ENCODE peak calls at places on chromosome 14, in nine cellular contexts. U is neural progenitor cell; H is ovary; V is MM.1S; L is fibroblast of mammary gland; M is OCI-LY7; O is uterus; E is CD4-positive, alpha-beta T cell; Z is fibroblast of the aortic adventitia. K is an unnamed sample.
A peak's percentile ranks its signal among the peaks of the same experiment; 100 is the strongest.

GRCh38 chr14:100668352-100668751 is 58.3 kb upstream of the DLK1 start:
- DNase-seq in Z (no peak), L (no peak), O (no peak), V (no peak), H (no peak), M (no peak), E (no peak), U (no peak), K (no peak)

GRCh38 chr14:54410215-54410614 is 13.4 kb downstream of the CDKN3 start:
- DNase-seq in Z (no peak), U (no peak), O (no peak), H (no peak), M (no peak), L (no peak), V (no peak), E (no peak), K (no peak)

GRCh38 chr14:67285876-67286452 is 44.7 kb downstream of the PALS1 start:
- DNase-seq in U (peak; percentile 63), H (no peak), L (peak; percentile 61), Z (peak; percentile 78), E (no peak), M (peak; percentile 54), V (peak; percentile 13), O (no peak), K (no peak)

GRCh38 chr14:103141117-103141796 is 18.0 kb downstream of the TNFAIP2 start:
- DNase-seq in V (peak; percentile 45), U (peak; percentile 73), O (no peak), L (peak; percentile 55), Z (peak; percentile 58), E (no peak), H (no peak), M (peak; percentile 91), K (peak; percentile 69)

GRCh38 chr14:101187017-101187815 is 283.7 kb upstream of the RTL1 start:
- DNase-seq in V (no peak), Z (no peak), U (peak; percentile 36), M (no peak), L (no peak), O (no peak), H (no peak), E (no peak), K (no peak)

GRCh38 chr14:103296007-103296406 is 38.0 kb upstream of the EIF5 start:
- DNase-seq in M (no peak), V (no peak), L (peak; percentile 62), E (no peak), Z (peak; percentile 34), O (no peak), U (no peak), H (no peak), K (no peak)

GRCh38 chr14:105845725-105846309 is 319.4 kb downstream of the TMEM121 start:
- DNase-seq in M (peak; percentile 2), O (no peak), L (no peak), V (no peak), U (no peak), Z (no peak), E (no peak), H (no peak), K (no peak)

GRCh38 chr14:73234586-73235394 is 2.5 kb upstream of the PAPLN start:
- DNase-seq in E (no peak), L (no peak), V (no peak), H (peak; percentile 37), M (no peak), O (no peak), U (peak; percentile 30), Z (no peak), K (no peak)

GRCh38 chr14:91284791-91285548 is 40.5 kb upstream of the GPR68 start:
- DNase-seq in V (no peak), Z (no peak), L (no peak), H (no peak), O (no peak), U (no peak), M (peak; percentile 85), E (no peak), K (no peak)

GRCh38 chr14:70754989-70755388 is 54.3 kb downstream of the MAP3K9 start:
- DNase-seq in L (no peak), O (no peak), M (no peak), H (no peak), U (no peak), V (no peak), Z (peak; percentile 10), E (no peak), K (no peak)

GRCh38 chr14:101060171-101060601 is 156.7 kb upstream of the RTL1 start:
- DNase-seq in E (no peak), O (no peak), Z (no peak), V (no peak), H (no peak), U (no peak), M (no peak), L (no peak), K (no peak)

GRCh38 chr14:57979376-57980048 is 113.6 kb upstream of the SLC35F4 start:
- DNase-seq in U (no peak), O (no peak), H (no peak), E (no peak), Z (no peak), L (no peak), M (no peak), V (no peak), K (no peak)

GRCh38 chr14:51293149-51293925 is 53.3 kb downstream of the TMX1 start:
- DNase-seq in L (peak; percentile 36), O (peak; percentile 54), V (no peak), E (no peak), U (no peak), M (no peak), Z (peak; percentile 93), H (no peak), K (no peak)

GRCh38 chr14:75454963-75455546 is 27.2 kb downstream of the JDP2 start:
- DNase-seq in O (peak; percentile 68), M (no peak), U (no peak), H (peak; percentile 66), E (no peak), L (peak; percentile 79), Z (peak; percentile 81), V (no peak), K (no peak)

GRCh38 chr14:73759183-73759713 is 45.1 kb upstream of the PNMA1 start:
- DNase-seq in V (peak; percentile 41), U (peak; percentile 68), Z (peak; percentile 57), H (peak; percentile 81), M (peak; percentile 66), L (peak; percentile 45), O (peak; percentile 81), E (peak; percentile 39), K (peak; percentile 48)

GRCh38 chr14:97459180-97459579 is 662.0 kb downstream of the VRK1 start:
- DNase-seq in H (no peak), U (no peak), L (no peak), V (no peak), O (no peak), Z (no peak), E (peak; percentile 7), M (no peak), K (no peak)

GRCh38 chr14:52071675-52072074 is 2.8 kb upstream of the NID2 start:
- DNase-seq in H (no peak), Z (peak; percentile 31), M (no peak), L (peak; percentile 61), U (peak; percentile 43), E (no peak), O (no peak), V (no peak), K (no peak)

GRCh38 chr14:83071888-83072501 is 1538.3 kb upstream of the SEL1L start:
- DNase-seq in V (peak; percentile 51), O (no peak), L (peak; percentile 25), E (no peak), M (peak; percentile 39), Z (no peak), U (peak; percentile 45), H (no peak), K (peak; percentile 22)
- TF ChIP-seq CTCF in V (peak; percentile 49), O (no peak), L (peak; percentile 34), E (no peak), M (peak; percentile 71), Z (no peak), U (peak; percentile 67), H (no peak), K (peak; percentile 63)

GRCh38 chr14:99519931-99520421 is 38.8 kb downstream of the CCNK start:
- DNase-seq in M (no peak), O (peak; percentile 13), Z (no peak), U (no peak), E (no peak), H (peak; percentile 28), L (no peak), V (no peak), K (no peak)

GRCh38 chr14:99521176-99522024 is 40.2 kb downstream of the CCNK start:
- DNase-seq in M (no peak), E (no peak), L (no peak), H (peak; percentile 33), V (no peak), U (no peak), Z (no peak), O (no peak), K (no peak)

GRCh38 chr14:99522025-99522401 is 40.8 kb downstream of the CCNK start:
- DNase-seq in E (no peak), H (peak; percentile 29), O (no peak), U (no peak), L (no peak), Z (no peak), V (no peak), M (no peak), K (no peak)

GRCh38 chr14:99519347-99519881 is 38.2 kb downstream of the CCNK start:
- DNase-seq in E (no peak), O (peak; percentile 13), H (no peak), L (no peak), Z (no peak), V (no peak), U (no peak), M (no peak), K (no peak)

GRCh38 chr14:99520571-99521081 is 39.4 kb downstream of the CCNK start:
- DNase-seq in L (no peak), U (no peak), H (peak; percentile 26), M (no peak), E (no peak), O (no peak), V (no peak), Z (no peak), K (no peak)
- TF ChIP-seq CTCF in L (no peak), U (no peak), H (no peak), M (no peak), E (no peak), O (no peak), V (no peak), Z (no peak), K (no peak)

GRCh38 chr14:59262717-59263469 is 74.4 kb downstream of the DAAM1 start:
- DNase-seq in Z (no peak), L (no peak), M (no peak), U (no peak), E (no peak), H (no peak), V (no peak), O (no peak), K (peak; percentile 12)
- TF ChIP-seq CTCF in Z (peak; percentile 21), L (no peak), M (peak; percentile 42), U (peak; percentile 31), E (no peak), H (no peak), V (no peak), O (no peak), K (peak; percentile 62)

GRCh38 chr14:22821193-22822016 is 6.2 kb upstream of the SLC7A7 start:
- DNase-seq in E (no peak), H (no peak), U (no peak), L (no peak), V (no peak), O (no peak), M (no peak), Z (no peak), K (no peak)
- TF ChIP-seq CTCF in E (no peak), H (no peak), U (no peak), L (no peak), V (no peak), O (no peak), M (no peak), Z (no peak), K (no peak)

GRCh38 chr14:68775614-68776126 is 17.2 kb downstream of the ZFP36L1 start:
- DNase-seq in H (no peak), E (no peak), Z (no peak), U (no peak), M (no peak), V (no peak), O (no peak), L (no peak), K (no peak)
- TF ChIP-seq CTCF in H (no peak), E (no peak), Z (no peak), U (peak; percentile 33), M (peak; percentile 59), V (peak; percentile 5), O (no peak), L (no peak), K (peak; percentile 25)

K was measured in endothelial cell.